ENCODE peak calls at places on chromosome 10, in four cellular contexts. G, S, Y and J are unnamed samples.

GRCh38 chr10:112732277-112732891 is 217.7 kb upstream of the TCF7L2 start:
- DNase-seq in Y (peak; percentile 82), G (no peak), S (no peak), J (no peak)

GRCh38 chr10:93147281-93147680 is 73.6 kb downstream of the CYP26A1 start:
- DNase-seq in Y (no peak), S (no peak), G (no peak), J (no peak)

GRCh38 chr10:133158756-133159610 is 1.0 kb upstream of the KNDC1 start:
- DNase-seq in Y (peak; percentile 57), G (no peak), S (no peak), J (no peak)

GRCh38 chr10:38159007-38159406 is 64.9 kb downstream of the ZNF37A start:
- DNase-seq in G (no peak), Y (no peak), S (no peak), J (no peak)

GRCh38 chr10:57579926-57580325 is 687.8 kb downstream of the IPMK start:
- DNase-seq in Y (peak; percentile 75), S (no peak), G (no peak), J (no peak)

GRCh38 chr10:21078410-21079329 is 181.6 kb upstream of the NEBL start:
- DNase-seq in S (no peak), G (peak; percentile 39), Y (peak; percentile 88), J (peak; percentile 25)

GRCh38 chr10:70930251-70931000 is 42.1 kb upstream of the PCBD1 start:
- DNase-seq in S (no peak), Y (no peak), G (no peak), J (no peak)

GRCh38 chr10:30092151-30092790 is 32.9 kb upstream of the JCAD start:
- DNase-seq in Y (no peak), S (no peak), G (no peak), J (no peak)

GRCh38 chr10:27865221-27865635 is 119.6 kb upstream of the MKX start:
- DNase-seq in Y (no peak), G (no peak), S (no peak), J (no peak)

GRCh38 chr10:38600696-38601095 is 506.6 kb downstream of the ZNF37A start:
- DNase-seq in S (no peak), Y (no peak), G (no peak), J (no peak)

DNA sequence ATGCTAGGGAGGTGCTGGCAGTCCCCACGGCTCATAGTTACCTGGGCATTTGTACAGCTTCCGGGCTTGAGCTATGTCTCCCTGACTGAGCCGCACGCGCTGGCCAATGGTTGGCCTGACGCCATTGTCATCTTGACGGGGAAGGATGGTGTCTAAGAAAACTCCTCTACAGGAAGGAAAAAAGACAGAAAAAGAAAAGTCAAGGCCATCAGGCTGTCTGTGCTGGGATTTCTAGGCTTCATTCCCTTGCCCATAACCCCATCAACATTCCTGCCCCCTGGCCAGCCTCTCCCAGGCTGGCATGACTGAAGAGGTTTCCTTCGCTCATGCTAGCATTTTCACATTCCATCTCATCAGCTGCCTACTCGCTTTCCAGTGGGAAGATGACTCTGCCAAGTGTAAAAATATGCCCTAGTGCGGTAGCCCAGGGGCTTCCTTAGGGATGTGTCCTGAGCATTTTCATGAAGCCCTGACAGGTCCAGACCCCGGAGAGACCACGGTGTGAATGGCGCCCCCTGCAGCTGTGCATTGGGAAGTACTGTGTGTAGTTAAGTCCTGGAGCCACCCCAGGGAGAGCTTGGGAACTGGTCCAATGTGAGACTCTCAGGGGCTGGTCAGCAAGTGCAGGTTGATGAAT is 54.5 kb upstream of the OPALIN start:
- DNase-seq in S (no peak), G (no peak), Y (no peak), J (no peak)
- TF ChIP-seq CTCF in S (no peak), G (peak; percentile 2), Y (peak; percentile 44), J (peak; percentile 5)

GRCh38 chr10:97099868-97100267 is 85.9 kb downstream of the SLIT1 start:
- DNase-seq in Y (no peak), G (no peak), S (no peak), J (no peak)

GRCh38 chr10:97100657-97101056 is 85.1 kb downstream of the SLIT1 start:
- DNase-seq in G (no peak), S (no peak), Y (no peak), J (no peak)

GRCh38 chr10:97099089-97099488 is 86.7 kb downstream of the SLIT1 start:
- DNase-seq in S (no peak), Y (no peak), G (no peak), J (no peak)

GRCh38 chr10:97102441-97102840 is 83.3 kb downstream of the SLIT1 start:
- DNase-seq in Y (no peak), G (no peak), S (no peak), J (no peak)

DNA sequence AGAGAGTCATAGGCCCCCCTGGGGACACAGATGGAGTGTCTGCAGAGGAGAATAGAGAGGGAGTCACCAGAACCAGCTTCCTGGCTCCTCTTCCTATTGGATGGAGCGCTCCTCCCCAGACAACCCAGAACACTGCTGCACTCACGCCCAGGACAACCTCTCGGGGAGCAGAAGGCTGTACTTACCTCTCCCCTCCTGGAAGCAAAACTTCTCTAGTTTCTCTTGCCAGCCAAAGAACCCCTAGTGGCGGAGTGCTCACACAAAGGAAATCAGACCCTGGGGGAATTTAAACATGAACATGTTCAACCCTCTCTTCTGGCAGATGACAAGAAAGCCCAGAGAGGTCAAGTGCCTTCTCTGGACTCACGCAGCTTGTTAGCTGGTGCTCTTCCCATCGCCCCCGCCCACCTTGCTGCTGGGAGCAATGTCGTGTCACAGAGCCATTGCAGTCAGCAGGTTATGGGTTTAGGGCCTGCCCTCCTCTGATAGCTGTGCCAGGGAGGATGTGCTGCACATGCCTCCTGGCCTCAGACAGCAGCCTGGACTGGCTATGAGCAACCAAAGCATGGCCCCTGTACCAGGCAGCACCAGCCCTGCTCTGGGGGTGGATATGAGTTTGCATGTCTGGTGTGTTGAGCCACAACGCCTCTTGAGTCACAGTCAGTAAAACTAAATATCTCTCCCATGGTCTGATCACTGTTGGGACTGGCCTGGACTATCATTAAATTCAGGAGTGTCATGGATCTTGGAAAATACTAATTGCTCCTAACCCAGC is 84.4 kb downstream of the SLIT1 start:
- DNase-seq in Y (no peak), S (no peak), G (no peak), J (no peak)
- TF ChIP-seq CTCF in Y (peak; percentile 22), S (no peak), G (no peak), J (no peak)

GRCh38 chr10:73865459-73866442 is 8.6 kb downstream of the CAMK2G start:
- DNase-seq in S (peak; percentile 44), Y (no peak), G (no peak), J (peak; percentile 75)

GRCh38 chr10:73868655-73869195 is 5.6 kb downstream of the CAMK2G start:
- DNase-seq in G (no peak), S (no peak), Y (no peak), J (no peak)

GRCh38 chr10:73867871-73868631 is 6.3 kb downstream of the CAMK2G start:
- DNase-seq in Y (no peak), G (no peak), S (no peak), J (no peak)

GRCh38 chr10:73866621-73867020 is 7.7 kb downstream of the CAMK2G start:
- DNase-seq in S (no peak), G (no peak), Y (no peak), J (no peak)

DNA sequence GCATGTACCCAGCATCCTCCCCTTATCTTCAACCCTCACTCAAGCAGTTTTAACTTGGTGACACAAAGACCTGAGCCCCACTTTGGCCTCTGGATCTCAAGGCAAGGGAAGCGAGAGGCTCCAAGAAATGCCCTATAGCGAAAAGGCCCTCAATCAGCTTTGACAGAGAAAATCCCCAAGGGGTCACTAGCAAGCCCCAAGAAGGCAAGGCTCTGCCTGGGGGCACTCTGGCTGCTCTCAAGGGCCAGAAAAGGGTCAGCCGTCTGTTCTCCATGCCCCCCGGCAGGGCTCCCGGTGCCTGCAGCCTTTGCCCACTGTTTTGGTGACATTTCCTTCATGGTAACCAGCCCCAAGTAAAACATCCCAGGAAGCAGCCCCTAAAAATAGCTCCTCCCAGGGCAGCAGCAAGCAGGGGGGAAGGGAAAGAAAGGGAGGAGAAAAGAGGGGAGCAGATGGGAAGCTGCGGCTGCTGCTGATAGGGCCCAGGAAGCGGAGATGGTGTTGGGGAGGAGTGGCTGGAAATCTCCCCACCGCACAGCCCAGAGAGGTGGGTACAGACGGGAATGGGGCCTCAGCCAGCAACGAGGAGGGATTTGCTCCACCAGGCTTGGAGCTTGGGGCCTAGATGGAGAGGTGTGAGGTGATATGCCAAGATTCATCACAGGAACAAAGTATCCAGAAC is 7.1 kb downstream of the CAMK2G start:
- DNase-seq in G (no peak), S (no peak), Y (no peak), J (no peak)
- TF ChIP-seq CTCF in G (no peak), S (no peak), Y (no peak), J (no peak)

GRCh38 chr10:53314856-53315255 is 542.3 kb upstream of the MBL2 start:
- DNase-seq in G (no peak), S (no peak), Y (no peak), J (no peak)

GRCh38 chr10:53315709-53316108 is 543.1 kb upstream of the MBL2 start:
- DNase-seq in S (no peak), Y (no peak), G (no peak), J (no peak)
- TF ChIP-seq CTCF in S (no peak), Y (no peak), G (no peak), J (no peak)

GRCh38 chr10:47403401-47404318 is 19.6 kb upstream of the ZNF488 start:
- DNase-seq in S (no peak), G (no peak), Y (no peak), J (no peak)
- TF ChIP-seq CTCF in S (no peak), G (no peak), Y (no peak), J (no peak)